ENCODE peak calls at places on chromosome X, in seven cellular contexts. I, R, U, Q, L, X and K are unnamed samples.

GRCh38 chrX:87409113-87409841 is 108.3 kb upstream of the KLHL4 start:
- DNase-seq in Q (no peak), X (no peak), R (peak), I (no peak), U (peak), L (no peak), K (peak)

GRCh38 chrX:125894947-125895346 is 271.1 kb downstream of the DCAF12L2 start:
- DNase-seq in Q (no peak), L (no peak), X (no peak), I (no peak), R (no peak), U (no peak), K (no peak)

GRCh38 chrX:123743312-123743711 is 10.5 kb upstream of the THOC2 start:
- DNase-seq in U (no peak), I (no peak), X (no peak), L (no peak), Q (no peak), R (peak), K (no peak)

GRCh38 chrX:118698516-118699247 is 28.7 kb upstream of the IL13RA1 start:
- DNase-seq in Q (no peak), R (no peak), I (no peak), U (no peak), X (no peak), L (no peak), K (no peak)

GRCh38 chrX:81890476-81890875 is 688.6 kb downstream of the SH3BGRL start:
- DNase-seq in R (no peak), U (no peak), I (no peak), X (no peak), Q (no peak), L (no peak), K (no peak)

GRCh38 chrX:63128509-63128908 is 222.6 kb downstream of the SPIN4 start:
- DNase-seq in Q (peak), L (no peak), X (peak), I (peak), U (peak), R (no peak), K (peak)

GRCh38 chrX:19889582-19890342 is 2.4 kb upstream of the SH3KBP1 start:
- DNase-seq in Q (peak), X (no peak), L (no peak), I (peak), R (peak), U (peak), K (no peak)

GRCh38 chrX:77446029-77446585 is 1.1 kb upstream of the FGF16 start:
- DNase-seq in I (no peak), Q (no peak), R (no peak), X (no peak), U (no peak), L (no peak), K (no peak)

GRCh38 chrX:69066966-69067525 is 98.2 kb downstream of the PJA1 start:
- DNase-seq in L (no peak), I (no peak), R (no peak), U (no peak), Q (no peak), X (no peak), K (no peak)

GRCh38 chrX:17833954-17834353 is 27.1 kb downstream of the RAI2 start:
- DNase-seq in L (no peak), Q (no peak), I (no peak), R (no peak), U (no peak), X (no peak), K (no peak)

GRCh38 chrX:125940985-125941384 is 225.1 kb downstream of the DCAF12L2 start:
- DNase-seq in L (no peak), X (no peak), U (no peak), R (no peak), I (no peak), Q (no peak), K (no peak)

GRCh38 chrX:39258331-39258730 is 457.1 kb downstream of the MID1IP1 start:
- DNase-seq in X (no peak), L (no peak), I (no peak), U (no peak), R (peak), Q (no peak), K (no peak)

GRCh38 chrX:18674417-18674787 is 2.5 kb upstream of the RS1 start:
- DNase-seq in R (peak), I (no peak), U (no peak), X (peak), L (no peak), Q (no peak), K (peak)

GRCh38 chrX:38351346-38351745 is 1.1 kb upstream of the OTC start:
- DNase-seq in U (no peak), L (no peak), Q (no peak), X (no peak), I (no peak), R (no peak), K (no peak)

GRCh38 chrX:68994883-68995255 is 166.0 kb downstream of the EFNB1 start:
- DNase-seq in R (no peak), I (no peak), U (no peak), Q (no peak), L (no peak), X (no peak), K (no peak)

GRCh38 chrX:29699214-29699613 is 516.1 kb upstream of the MAGEB2 start:
- DNase-seq in I (no peak), U (no peak), X (no peak), Q (no peak), R (no peak), L (no peak), K (no peak)

GRCh38 chrX:101079736-101080135 is 1.1 kb downstream of the TMEM35A start:
- DNase-seq in I (no peak), U (no peak), X (no peak), L (no peak), Q (no peak), R (no peak), K (no peak)

GRCh38 chrX:94178145-94178790 is 504.3 kb downstream of the FAM133A start:
- DNase-seq in I (no peak), L (no peak), X (no peak), U (no peak), R (no peak), Q (no peak), K (peak)

GRCh38 chrX:50779694-50780093 is 34.3 kb downstream of the SHROOM4 start:
- DNase-seq in Q (no peak), X (no peak), L (no peak), U (no peak), R (no peak), I (no peak), K (no peak)

GRCh38 chrX:68748030-68748429 is 80.8 kb upstream of the EFNB1 start:
- DNase-seq in Q (no peak), L (no peak), R (no peak), U (no peak), X (no peak), I (no peak), K (no peak)

GRCh38 chrX:40423299-40423698 is 157.5 kb upstream of the ATP6AP2 start:
- DNase-seq in L (no peak), X (no peak), R (no peak), I (no peak), Q (peak), U (no peak), K (peak)

GRCh38 chrX:119477812-119478232 is 9.6 kb downstream of the SLC25A5 start:
- DNase-seq in Q (no peak), U (peak), X (no peak), L (no peak), R (peak), I (no peak), K (no peak)

GRCh38 chrX:105552395-105552794 is 269.9 kb upstream of the NRK start:
- DNase-seq in R (no peak), U (no peak), L (no peak), Q (no peak), X (no peak), I (no peak), K (no peak)

GRCh38 chrX:123962794-123963373 is 1.4 kb downstream of the STAG2 start:
- DNase-seq in U (peak), L (no peak), X (peak), Q (peak), R (peak), I (peak), K (peak)

GRCh38 chrX:54481751-54482150 is 14.3 kb downstream of the FGD1 start:
- DNase-seq in U (no peak), I (no peak), Q (no peak), L (no peak), R (peak), X (peak), K (no peak)

GRCh38 chrX:13047752-13048151 is 3.3 kb upstream of the FAM9C start:
- DNase-seq in X (no peak), R (no peak), I (no peak), L (no peak), U (no peak), Q (no peak), K (no peak)

GRCh38 chrX:47143894-47144625 is 442 bp downstream of the NDUFB11 start:
- DNase-seq in I (peak), Q (no peak), R (peak), L (no peak), X (peak), U (no peak), K (peak)
- TF ChIP-seq JUND in I (no peak), Q (no peak), R (no peak), L (no peak), X (no peak), U (no peak), K (no peak)

GRCh38 chrX:107934262-107934661 is 47.9 kb downstream of the TEX13B start:
- DNase-seq in U (no peak), Q (no peak), I (no peak), L (no peak), R (no peak), X (no peak), K (no peak)

GRCh38 chrX:107935200-107935599 is 47.0 kb downstream of the TEX13B start:
- DNase-seq in U (no peak), Q (no peak), I (no peak), L (no peak), R (no peak), X (no peak), K (no peak)

GRCh38 chrX:107940095-107940494 is 42.1 kb downstream of the TEX13B start:
- DNase-seq in I (no peak), U (peak), Q (no peak), X (no peak), L (no peak), R (no peak), K (no peak)

GRCh38 chrX:107936434-107936730 is 45.8 kb downstream of the TEX13B start:
- DNase-seq in L (no peak), X (no peak), I (no peak), Q (no peak), R (no peak), U (no peak), K (no peak)

GRCh38 chrX:107935664-107936433 is 46.3 kb downstream of the TEX13B start:
- DNase-seq in I (no peak), R (no peak), Q (no peak), U (no peak), L (no peak), X (no peak), K (no peak)
- TF ChIP-seq JUND in I (no peak), R (no peak), Q (no peak), U (no peak), L (no peak), X (no peak), K (no peak)

GRCh38 chrX:153927686-153927935 is 1.5 kb upstream of the ARHGAP4 start:
- DNase-seq in R (no peak), X (no peak), U (no peak), L (no peak), I (no peak), Q (no peak), K (no peak)

GRCh38 chrX:153927936-153928760 is 2.1 kb upstream of the ARHGAP4 start:
- DNase-seq in L (peak), Q (peak), U (peak), I (peak), R (peak), X (peak), K (peak)

GRCh38 chrX:153925739-153926593 is at the start of gene ARHGAP4:
- DNase-seq in U (no peak), X (no peak), I (no peak), R (peak), L (no peak), Q (peak), K (peak)

GRCh38 chrX:153926594-153926862 is 464 bp upstream of the ARHGAP4 start:
- DNase-seq in I (no peak), R (peak), X (no peak), U (no peak), L (no peak), Q (no peak), K (no peak)

DNA sequence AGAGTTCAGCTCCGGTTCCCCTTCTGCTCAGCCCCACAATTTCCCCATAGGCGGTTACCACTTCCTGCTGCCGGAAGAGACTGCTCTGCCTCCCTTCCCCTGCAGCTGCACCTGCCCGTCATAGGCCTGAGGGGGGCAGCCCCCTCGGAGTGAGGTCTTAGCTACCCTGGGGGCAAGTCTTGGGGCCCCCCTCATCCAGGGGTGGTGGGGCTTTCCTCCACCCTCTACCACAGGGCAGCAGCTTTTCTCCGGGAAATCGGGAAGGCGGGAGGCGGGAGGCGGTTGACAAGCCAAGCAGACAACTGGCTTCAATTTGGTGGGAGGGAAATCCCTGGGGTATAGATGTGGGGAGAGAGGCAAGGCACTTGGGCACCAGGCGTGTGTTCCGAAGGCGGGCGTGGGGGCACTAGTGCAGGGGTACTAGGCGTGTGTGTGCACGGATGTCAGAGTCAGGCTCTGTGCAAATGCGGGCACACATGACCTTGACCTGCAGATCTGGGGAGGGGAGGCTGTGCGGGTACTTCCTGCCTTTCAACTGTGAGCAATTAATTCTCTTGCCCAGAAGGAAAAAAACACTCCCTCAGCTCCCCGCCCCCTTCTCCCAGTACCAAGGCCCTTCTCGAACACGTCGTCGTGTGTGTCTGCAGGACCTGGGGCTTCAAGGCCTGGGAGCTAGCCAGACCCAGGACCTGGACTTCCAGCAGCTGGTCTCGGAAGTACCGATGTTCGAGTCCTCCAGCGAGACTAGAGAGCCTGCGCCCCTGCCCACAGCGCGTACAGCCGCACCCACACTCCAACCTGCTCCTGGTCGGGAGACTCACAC is 1.0 kb upstream of the ARHGAP4 start:
- DNase-seq in L (no peak), I (peak), Q (no peak), R (no peak), X (peak), U (peak), K (no peak)
- TF ChIP-seq JUND in L (no peak), I (no peak), Q (no peak), R (no peak), X (no peak), U (no peak), K (no peak)

GRCh38 chrX:41923925-41924693 is 755 bp upstream of the CASK start:
- DNase-seq in R (no peak), L (no peak), X (peak), I (no peak), Q (peak), U (no peak), K (peak)
- TF ChIP-seq JUND in R (no peak), L (no peak), X (no peak), I (no peak), Q (no peak), U (no peak), K (no peak)

GRCh38 chrX:71619193-71619592 is 882 bp upstream of the CXCR3 start:
- DNase-seq in R (no peak), L (no peak), Q (no peak), U (no peak), X (no peak), I (no peak), K (no peak)
- TF ChIP-seq JUND in R (no peak), L (no peak), Q (no peak), U (no peak), X (no peak), I (no peak), K (no peak)

GRCh38 chrX:65667503-65668355 is at the start of gene MSN:
- DNase-seq in I (no peak), U (no peak), R (peak), X (peak), Q (no peak), L (no peak), K (no peak)
- TF ChIP-seq JUND in I (no peak), U (no peak), R (no peak), X (no peak), Q (no peak), L (no peak), K (no peak)

GRCh38 chrX:110665636-110666035 is 130.0 kb downstream of the CHRDL1 start:
- DNase-seq in L (no peak), Q (no peak), R (peak), I (no peak), X (peak), U (peak), K (peak)
- TF ChIP-seq JUND in L (no peak), Q (no peak), R (no peak), I (no peak), X (no peak), U (no peak), K (no peak)

DNA sequence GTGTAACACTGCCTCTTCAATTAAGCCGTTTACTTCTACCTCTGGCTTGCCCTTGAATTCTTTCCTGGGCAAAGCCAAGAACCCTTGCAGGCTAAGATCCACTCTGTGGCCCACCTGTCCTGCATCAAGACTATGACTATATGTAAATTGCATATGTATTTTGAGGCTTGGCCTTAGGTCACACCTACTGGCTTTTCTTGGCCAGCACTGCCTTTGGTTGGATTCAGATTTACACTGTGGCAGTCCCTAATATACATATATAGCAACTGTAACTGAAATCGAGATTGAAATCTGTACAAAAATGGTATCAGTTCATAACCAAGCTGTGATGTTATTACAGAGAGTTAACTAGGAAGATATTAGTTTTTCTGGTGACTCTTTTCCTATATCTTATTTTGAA is 151.5 kb downstream of the CFAP47 start:
- DNase-seq in U (no peak), X (no peak), R (no peak), I (no peak), L (no peak), Q (no peak), K (no peak)
- TF ChIP-seq JUND in U (no peak), X (no peak), R (no peak), I (no peak), L (no peak), Q (no peak), K (no peak)